ENCODE peak calls at places on chromosomes 7 and 10, in eight cellular contexts. O is gastrocnemius medialis, N is spleen, E is stomach, F is heart left ventricle, L is HCT116, T is ovary, D is body of pancreas. Z is an unnamed sample.

GRCh38 chr7:50641442-50642405 is 76.5 kb upstream of the DDC start:
- DNase-seq in O (peak), N (no peak), E (no peak), F (peak), L (no peak), T (peak), D (peak), Z (no peak)

GRCh38 chr10:26509311-26509710 is 71.2 kb downstream of the APBB1IP start:
- DNase-seq in O (no peak), N (no peak), E (no peak), F (no peak), L (no peak), T (no peak), D (no peak), Z (no peak)

GRCh38 chr7:40418445-40418844 is 283.6 kb downstream of the SUGCT start:
- DNase-seq in O (no peak), N (no peak), E (no peak), F (no peak), L (no peak), T (no peak), D (no peak), Z (no peak)

GRCh38 chr7:75045881-75046280 is 27.7 kb downstream of the RCC1L start:
- DNase-seq in O (no peak), N (no peak), E (no peak), F (no peak), L (no peak), T (no peak), D (no peak), Z (no peak)

GRCh38 chr10:120503695-120504094 is 46.7 kb downstream of the PLPP4 start:
- DNase-seq in O (no peak), N (no peak), E (no peak), F (no peak), L (no peak), T (no peak), D (no peak), Z (no peak)

GRCh38 chr7:5774136-5774535 is 7.3 kb downstream of the RNF216 start:
- DNase-seq in O (no peak), N (no peak), E (no peak), F (no peak), L (no peak), T (no peak), D (no peak), Z (no peak)

GRCh38 chr10:127736222-127736914 is 617 bp upstream of the FOXI2 start:
- DNase-seq in O (no peak), N (no peak), E (no peak), F (no peak), L (no peak), T (no peak), D (no peak), Z (no peak)

GRCh38 chr10:128734161-128734560 is 607.9 kb upstream of the MKI67 start:
- DNase-seq in O (no peak), N (no peak), E (no peak), F (no peak), L (no peak), T (no peak), D (no peak), Z (no peak)

GRCh38 chr7:138345567-138345966 is 114.5 kb upstream of the TRIM24 start:
- DNase-seq in O (no peak), N (no peak), E (no peak), F (no peak), L (no peak), T (no peak), D (no peak), Z (no peak)

GRCh38 chr7:50308301-50309129 is 4.0 kb downstream of the IKZF1 start:
- DNase-seq in O (no peak), N (no peak), E (no peak), F (no peak), L (no peak), T (no peak), D (no peak), Z (no peak)

GRCh38 chr7:157329447-157329846 is 7.4 kb upstream of the DNAJB6 start:
- DNase-seq in O (no peak), N (no peak), E (no peak), F (no peak), L (no peak), T (no peak), D (no peak), Z (no peak)

GRCh38 chr7:108322899-108323298 is 133.3 kb downstream of the NRCAM start:
- DNase-seq in O (no peak), N (no peak), E (no peak), F (no peak), L (no peak), T (no peak), D (no peak), Z (no peak)

GRCh38 chr7:116089293-116089692 is 58.7 kb upstream of the TFEC start:
- DNase-seq in O (no peak), N (no peak), E (no peak), F (no peak), L (no peak), T (no peak), D (no peak), Z (no peak)

GRCh38 chr10:131099028-131099427 is 212.5 kb downstream of the TCERG1L start:
- DNase-seq in O (no peak), N (no peak), E (no peak), F (no peak), L (no peak), T (no peak), D (peak), Z (no peak)

GRCh38 chr10:114384181-114384580 is 20.1 kb downstream of the AFAP1L2 start:
- DNase-seq in O (no peak), N (no peak), E (no peak), F (no peak), L (no peak), T (no peak), D (no peak), Z (no peak)

DNA sequence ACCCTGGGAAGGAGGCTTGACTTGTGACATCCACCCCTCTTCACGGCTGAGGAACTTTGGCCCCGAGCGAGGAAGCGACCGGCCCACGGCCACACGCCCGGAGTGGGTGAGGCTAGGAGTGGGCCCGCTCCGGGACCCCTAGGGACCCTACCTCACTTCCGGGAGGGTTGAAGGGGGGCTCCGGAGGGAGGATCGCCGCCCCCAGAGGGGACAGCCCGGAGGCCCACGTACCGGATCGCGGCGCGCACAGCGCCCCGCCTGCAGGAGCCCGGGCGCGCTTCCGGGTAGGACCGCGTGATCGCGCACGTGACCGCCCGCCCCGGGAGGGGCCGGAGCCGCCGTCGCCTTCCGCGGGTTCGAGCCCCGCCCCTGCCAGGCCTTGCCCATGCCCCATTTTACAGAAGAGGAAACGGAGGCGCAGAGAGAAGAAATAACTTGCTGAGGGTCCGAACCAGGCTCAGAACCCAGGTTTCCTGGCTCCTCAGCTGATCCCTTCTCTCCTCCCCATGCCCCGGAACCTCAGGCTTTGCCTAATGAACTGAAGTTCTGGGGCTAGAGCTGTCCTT is at the start of gene HPS1:
- DNase-seq in O (peak), N (peak), E (peak), F (peak), L (no peak), T (peak), D (peak), Z (peak)
- TF ChIP-seq POLR2A in O (peak), N (no peak), E (peak), F (peak), L (peak), T (peak), D (peak), Z (peak)

DNA sequence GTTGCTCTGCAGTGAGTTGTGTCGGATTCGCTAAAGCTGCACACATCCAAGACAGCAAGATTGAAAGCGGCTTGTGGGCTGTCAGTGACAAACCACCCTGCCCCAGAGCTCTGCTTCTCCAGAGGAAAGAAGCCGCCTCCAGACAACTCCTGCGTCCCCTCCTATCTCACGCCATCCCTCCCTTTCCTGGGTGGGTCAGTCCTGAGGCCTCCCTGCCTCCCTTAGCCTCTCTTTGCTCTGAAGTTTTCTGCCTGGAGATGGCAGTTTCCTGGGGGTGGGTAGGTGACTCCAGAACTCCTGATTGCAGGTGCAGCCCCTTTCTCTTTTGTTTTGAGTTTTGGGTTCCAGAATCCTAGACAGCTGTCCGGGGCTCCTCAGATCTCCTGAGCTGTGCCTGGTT is 78.7 kb downstream of the EMX2 start:
- DNase-seq in O (no peak), N (no peak), E (no peak), F (no peak), L (no peak), T (no peak), D (no peak), Z (no peak)
- TF ChIP-seq POLR2A in O (no peak), N (no peak), E (no peak), F (no peak), L (no peak), T (no peak), D (no peak), Z (no peak)

GRCh38 chr7:94683066-94683465 is 27.1 kb upstream of the SGCE start:
- DNase-seq in O (no peak), N (no peak), E (no peak), F (no peak), L (no peak), T (no peak), D (no peak), Z (no peak)

GRCh38 chr7:94687810-94688209 is 31.9 kb upstream of the SGCE start:
- DNase-seq in O (no peak), N (no peak), E (no peak), F (no peak), L (no peak), T (no peak), D (no peak), Z (no peak)
- TF ChIP-seq POLR2A in O (no peak), N (no peak), E (no peak), F (no peak), L (no peak), T (no peak), D (no peak), Z (no peak)

DNA sequence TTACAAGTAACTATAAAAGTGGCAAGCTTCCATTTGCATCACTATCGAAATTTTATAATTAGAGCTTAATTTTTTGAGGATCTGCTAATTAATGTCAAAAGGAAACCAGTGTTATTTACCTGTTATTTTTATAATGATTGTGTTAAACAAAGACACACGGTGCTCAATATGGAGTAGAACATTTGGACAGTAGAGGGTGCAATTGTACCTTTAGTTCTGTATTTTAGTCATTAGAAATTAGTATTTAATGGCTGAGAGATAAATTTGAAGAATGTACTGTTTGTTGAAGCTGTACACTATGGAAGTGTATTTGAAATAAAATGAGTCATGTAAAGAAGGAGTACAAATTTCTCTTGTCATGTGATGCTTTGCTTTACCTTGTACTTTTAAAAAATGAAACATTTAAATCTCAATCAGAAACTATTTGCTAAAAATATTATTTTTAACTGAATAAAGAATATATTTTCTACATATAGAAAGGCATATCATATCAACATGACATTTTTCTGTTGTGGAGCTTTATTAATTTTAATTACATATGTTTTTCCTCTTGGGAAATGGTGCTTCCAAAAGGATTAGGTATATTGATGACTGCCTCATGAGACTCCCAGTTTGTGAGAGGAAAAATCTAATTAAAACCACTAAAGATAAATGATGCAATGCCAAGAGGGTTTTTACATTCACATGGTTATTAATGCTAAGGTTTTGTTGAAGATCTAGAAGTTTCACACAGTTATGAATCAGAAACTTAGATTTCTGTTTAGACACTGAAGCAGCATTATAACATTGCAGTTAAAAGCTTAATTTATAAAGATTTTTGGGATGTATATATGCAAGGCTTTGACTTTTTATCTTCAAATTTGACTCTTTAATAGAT is 10.4 kb upstream of the PRKG1 start:
- DNase-seq in O (no peak), N (no peak), E (no peak), F (no peak), L (peak), T (no peak), D (no peak), Z (no peak)
- TF ChIP-seq POLR2A in O (no peak), N (no peak), E (no peak), F (no peak), L (no peak), T (no peak), D (no peak), Z (no peak)

DNA sequence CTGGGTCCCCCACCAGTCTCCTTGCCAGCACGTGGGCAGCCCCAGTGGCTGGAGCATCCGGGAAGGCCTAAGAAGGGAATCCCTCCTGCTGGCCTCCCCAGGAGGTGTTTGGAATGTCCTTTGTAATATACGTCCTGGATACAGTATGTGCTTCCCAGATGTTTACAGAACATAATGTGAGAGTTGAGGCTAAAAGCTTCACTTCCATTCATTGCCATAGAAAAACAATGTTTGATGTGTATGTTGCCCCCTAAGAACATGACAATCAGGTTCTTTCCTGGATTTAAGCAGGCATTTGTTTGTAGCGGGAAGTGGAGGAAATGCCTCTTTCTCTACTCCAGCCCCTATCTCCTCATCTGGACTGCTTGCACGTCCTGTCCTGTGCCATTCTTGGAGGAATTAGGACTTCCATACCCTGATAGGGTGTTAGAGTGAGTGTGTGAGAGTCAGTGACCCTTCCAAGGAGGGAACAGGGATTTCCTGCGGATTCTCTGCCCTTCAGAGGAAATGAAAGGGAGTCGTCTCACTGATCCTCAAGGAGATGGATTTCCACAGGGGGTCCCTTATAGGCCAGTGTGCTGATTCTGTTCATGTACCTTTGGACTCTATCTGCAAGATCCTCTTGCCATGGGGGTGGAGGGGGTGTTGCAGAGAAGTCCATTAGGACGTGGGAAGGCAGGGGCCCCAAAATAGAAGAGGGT is 1.2 kb downstream of the IGFBP1 start:
- DNase-seq in O (no peak), N (no peak), E (no peak), F (no peak), L (no peak), T (no peak), D (no peak), Z (no peak)
- TF ChIP-seq POLR2A in O (no peak), N (no peak), E (no peak), F (no peak), L (no peak), T (no peak), D (no peak), Z (no peak)

DNA sequence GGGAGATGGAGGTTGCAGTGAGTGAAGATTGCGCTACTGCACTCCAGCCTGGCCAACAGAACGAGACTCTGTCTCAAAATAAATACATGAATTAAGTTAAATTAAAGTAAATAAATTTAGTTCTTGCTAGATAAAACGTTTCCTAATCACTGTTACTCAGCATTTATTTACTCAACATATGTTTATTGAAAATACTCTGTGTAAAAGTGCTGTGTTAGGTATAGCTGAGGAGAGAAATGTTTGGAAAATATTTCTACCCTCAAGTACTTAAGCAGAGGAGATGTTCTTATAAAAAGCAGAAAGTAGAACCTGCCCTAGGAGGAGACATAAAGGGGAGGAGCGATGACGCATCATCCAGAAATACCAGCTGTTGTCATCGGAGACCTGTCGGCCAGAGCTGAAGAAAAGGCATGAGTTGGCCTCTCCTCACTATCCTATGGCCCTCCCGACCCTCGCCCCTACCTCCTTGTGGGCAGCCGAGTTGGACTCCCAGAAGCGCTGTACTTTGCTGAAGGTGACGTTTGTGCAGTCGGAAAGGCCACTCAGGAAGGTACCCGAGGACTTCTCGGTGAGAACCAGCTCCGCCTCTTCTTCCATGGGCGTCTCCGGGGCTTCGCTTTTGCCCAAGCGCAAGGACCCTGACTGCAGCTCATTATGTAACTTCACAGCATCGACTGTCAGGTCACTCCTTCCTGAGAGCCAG is 1.1 kb downstream of the RRP12 start:
- DNase-seq in O (peak), N (peak), E (peak), F (no peak), L (peak), T (peak), D (peak), Z (peak)
- TF ChIP-seq POLR2A in O (peak), N (no peak), E (no peak), F (no peak), L (no peak), T (no peak), D (peak), Z (no peak)

GRCh38 chr7:105493196-105493927 is 28.7 kb downstream of the PUS7 start:
- DNase-seq in O (no peak), N (no peak), E (no peak), F (no peak), L (no peak), T (no peak), D (no peak), Z (no peak)

GRCh38 chr7:105496501-105496900 is 25.6 kb downstream of the PUS7 start:
- DNase-seq in O (no peak), N (no peak), E (no peak), F (no peak), L (no peak), T (no peak), D (no peak), Z (no peak)

GRCh38 chr7:105489409-105489808 is 32.7 kb downstream of the PUS7 start:
- DNase-seq in O (no peak), N (no peak), E (no peak), F (no peak), L (no peak), T (no peak), D (no peak), Z (no peak)

GRCh38 chr7:105497016-105497415 is 25.1 kb downstream of the PUS7 start:
- DNase-seq in O (no peak), N (no peak), E (no peak), F (no peak), L (no peak), T (no peak), D (no peak), Z (no peak)

GRCh38 chr7:105493928-105494325 is 28.1 kb downstream of the PUS7 start:
- DNase-seq in O (no peak), N (no peak), E (peak), F (no peak), L (no peak), T (peak), D (no peak), Z (no peak)
- TF ChIP-seq POLR2A in O (no peak), N (no peak), E (no peak), F (no peak), L (no peak), T (no peak), D (no peak), Z (no peak)

DNA sequence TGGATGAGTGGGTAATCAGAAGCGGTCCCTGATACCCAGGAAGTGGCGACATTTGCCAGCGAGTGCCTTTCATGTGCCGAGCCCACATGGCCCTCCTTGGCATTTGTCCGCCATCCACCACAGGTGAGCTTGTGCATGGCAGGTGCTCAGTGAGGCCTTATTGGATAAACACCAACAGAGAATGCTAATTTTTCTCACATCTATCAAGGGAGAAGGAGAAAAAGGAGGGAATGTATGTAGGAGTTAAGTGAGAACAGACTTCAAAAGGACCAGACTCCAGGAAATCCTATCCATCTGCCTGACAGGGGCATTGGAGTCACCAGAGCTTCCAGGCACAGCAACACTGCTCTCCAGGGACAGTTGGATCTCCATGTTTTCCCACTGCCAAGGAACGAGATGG is 143.5 kb upstream of the ZMIZ1 start:
- DNase-seq in O (no peak), N (peak), E (no peak), F (no peak), L (no peak), T (no peak), D (no peak), Z (no peak)
- TF ChIP-seq POLR2A in O (no peak), N (no peak), E (no peak), F (no peak), L (no peak), T (no peak), D (no peak), Z (no peak)